ENCODE peak calls at places on chromosomes 7 and 10, in six cellular contexts. T, P, V, O, L and N are unnamed samples.

GRCh38 chr7:140035400-140036223 is 27.1 kb downstream of the PARP12 start:
- DNase-seq in T (no peak), P (no peak), V (no peak), O (no peak), L (no peak), N (no peak)

GRCh38 chr7:47045592-47045991 is 536.3 kb downstream of the TNS3 start:
- DNase-seq in T (no peak), P (no peak), V (no peak), O (no peak), L (no peak), N (no peak)

GRCh38 chr10:81981724-81982123 is 106.7 kb downstream of the NRG3 start:
- DNase-seq in T (no peak), P (no peak), V (no peak), O (no peak), L (no peak), N (no peak)

GRCh38 chr7:157521061-157521731 is 184.4 kb downstream of the DNAJB6 start:
- DNase-seq in T (no peak), P (no peak), V (no peak), O (no peak), L (no peak), N (no peak)

GRCh38 chr10:43931308-43931930 is 282.7 kb upstream of the ZNF32 start:
- DNase-seq in T (no peak), P (no peak), V (no peak), O (no peak), L (no peak), N (no peak)

GRCh38 chr7:108004220-108005142 is 1.5 kb upstream of the LAMB1 start:
- DNase-seq in T (no peak), P (no peak), V (no peak), O (peak; percentile 88), L (no peak), N (no peak)

GRCh38 chr7:149459540-149460433 is 1.1 kb downstream of the ZNF777 start:
- DNase-seq in T (peak; percentile 74), P (no peak), V (no peak), O (no peak), L (peak; percentile 89), N (peak; percentile 57)

GRCh38 chr7:79236352-79237028 is 217.0 kb downstream of the MAGI2 start:
- DNase-seq in T (no peak), P (no peak), V (no peak), O (no peak), L (no peak), N (no peak)

GRCh38 chr10:101986277-101986971 is 69.5 kb downstream of the ARMH3 start:
- DNase-seq in T (no peak), P (no peak), V (no peak), O (no peak), L (no peak), N (no peak)

GRCh38 chr10:77080361-77081027 is 557.1 kb downstream of the KCNMA1 start:
- DNase-seq in T (no peak), P (no peak), V (no peak), O (no peak), L (no peak), N (no peak)

GRCh38 chr7:106793015-106793651 is 71.9 kb upstream of the PIK3CG start:
- DNase-seq in T (no peak), P (no peak), V (no peak), O (peak; percentile 7), L (peak; percentile 59), N (no peak)

GRCh38 chr10:121526801-121527221 is 71.4 kb downstream of the FGFR2 start:
- DNase-seq in T (no peak), P (no peak), V (no peak), O (no peak), L (no peak), N (no peak)

GRCh38 chr10:97548828-97549455 is 23.6 kb upstream of the ANKRD2 start:
- DNase-seq in T (no peak), P (no peak), V (no peak), O (no peak), L (no peak), N (no peak)

GRCh38 chr10:6052247-6053221 is 9.6 kb downstream of the IL2RA start:
- DNase-seq in T (no peak), P (peak; percentile 73), V (no peak), O (no peak), L (no peak), N (no peak)

GRCh38 chr7:65238785-65239184 is 134.9 kb upstream of the ZNF92 start:
- DNase-seq in T (no peak), P (no peak), V (no peak), O (no peak), L (no peak), N (no peak)

GRCh38 chr7:65239324-65239706 is 134.3 kb upstream of the ZNF92 start:
- DNase-seq in T (no peak), P (no peak), V (no peak), O (no peak), L (no peak), N (no peak)

GRCh38 chr7:65235586-65235985 is 138.1 kb upstream of the ZNF92 start:
- DNase-seq in T (no peak), P (no peak), V (no peak), O (peak; percentile 21), L (no peak), N (no peak)

DNA sequence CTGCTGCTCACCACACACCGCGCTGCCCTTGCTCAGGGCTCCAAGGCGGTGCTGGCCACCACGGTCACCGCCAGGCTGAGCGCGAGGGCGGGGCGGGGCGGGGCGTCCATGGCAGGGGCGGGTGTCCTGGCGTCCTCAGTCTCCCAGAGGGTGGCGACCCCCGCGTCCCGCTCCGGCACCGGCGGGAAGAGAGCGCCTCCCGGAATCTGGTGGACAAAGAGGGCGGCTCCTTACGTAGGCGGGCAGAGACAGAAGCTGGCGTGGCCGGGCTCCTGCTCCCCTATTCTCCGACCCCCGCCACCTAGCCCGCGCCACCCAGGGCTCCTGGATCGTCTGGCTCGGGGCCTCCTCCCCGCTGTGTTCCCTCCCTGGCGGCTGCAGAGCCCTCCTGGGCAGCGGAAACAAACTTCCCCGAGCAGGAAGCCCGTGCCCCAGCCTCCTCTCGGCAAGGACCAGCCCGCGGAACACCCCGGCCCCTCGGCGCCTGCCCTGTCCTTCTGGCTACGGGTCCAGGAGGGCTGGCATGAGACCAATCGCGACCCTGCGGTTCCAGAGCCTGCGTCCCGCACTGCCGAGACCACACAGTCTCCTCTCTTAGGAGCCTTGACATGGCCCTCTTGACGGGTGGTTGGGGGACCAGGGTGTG is 133.8 kb upstream of the ZNF92 start:
- DNase-seq in T (no peak), P (no peak), V (peak; percentile 36), O (peak; percentile 15), L (no peak), N (no peak)
- TF ChIP-seq POLR2A in T (no peak), P (no peak), V (no peak), O (no peak), L (no peak), N (no peak)

DNA sequence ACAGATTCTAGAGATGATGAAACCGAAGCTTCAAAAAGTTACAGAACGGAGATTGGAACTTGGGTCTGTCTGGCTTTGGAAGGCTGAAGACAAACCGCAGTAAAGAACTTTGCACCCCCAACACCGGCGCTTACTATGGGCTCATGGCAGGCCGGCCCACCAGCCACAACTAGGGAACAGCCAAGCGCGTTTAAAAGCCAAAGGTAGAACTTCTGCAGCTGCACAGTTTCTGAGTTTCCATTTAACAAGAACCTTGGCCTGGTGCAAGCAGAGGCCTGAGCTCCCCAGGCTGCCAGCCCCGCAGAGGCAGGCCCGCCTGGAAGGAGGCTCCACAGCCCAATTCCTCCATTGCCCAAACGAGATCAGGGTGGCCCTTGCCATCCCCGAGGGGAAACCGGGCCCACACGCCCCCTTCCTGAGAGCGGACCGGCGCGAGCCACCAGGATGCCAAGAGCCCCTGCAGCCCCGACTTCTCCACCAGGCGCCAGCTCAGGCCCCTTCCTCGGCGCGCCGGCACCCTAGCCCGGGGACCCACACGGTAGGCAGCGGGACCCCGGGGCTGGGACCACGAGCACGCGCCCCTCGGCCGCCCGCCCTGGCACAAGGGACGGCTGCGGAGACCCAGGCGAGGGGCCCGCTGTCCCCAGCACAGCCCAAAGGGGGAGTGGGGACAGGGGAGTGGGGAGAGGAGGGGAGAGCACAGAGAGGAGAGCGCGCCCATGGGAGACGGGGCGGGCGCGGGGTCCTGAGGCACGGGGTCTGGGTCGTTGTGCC is 566 bp downstream of the MAD1L1 start:
- DNase-seq in T (no peak), P (no peak), V (no peak), O (peak; percentile 47), L (no peak), N (peak; percentile 64)
- TF ChIP-seq TAF1 in T (no peak), P (peak; percentile 16), V (no peak), O (no peak), L (no peak), N (no peak)

GRCh38 chr10:128210215-128211063 is 84.2 kb upstream of the MKI67 start:
- DNase-seq in T (peak; percentile 67), P (no peak), V (no peak), O (peak; percentile 34), L (peak; percentile 81), N (peak; percentile 61)
- TF ChIP-seq POLR2A in T (no peak), P (no peak), V (no peak), O (no peak), L (no peak), N (no peak)

DNA sequence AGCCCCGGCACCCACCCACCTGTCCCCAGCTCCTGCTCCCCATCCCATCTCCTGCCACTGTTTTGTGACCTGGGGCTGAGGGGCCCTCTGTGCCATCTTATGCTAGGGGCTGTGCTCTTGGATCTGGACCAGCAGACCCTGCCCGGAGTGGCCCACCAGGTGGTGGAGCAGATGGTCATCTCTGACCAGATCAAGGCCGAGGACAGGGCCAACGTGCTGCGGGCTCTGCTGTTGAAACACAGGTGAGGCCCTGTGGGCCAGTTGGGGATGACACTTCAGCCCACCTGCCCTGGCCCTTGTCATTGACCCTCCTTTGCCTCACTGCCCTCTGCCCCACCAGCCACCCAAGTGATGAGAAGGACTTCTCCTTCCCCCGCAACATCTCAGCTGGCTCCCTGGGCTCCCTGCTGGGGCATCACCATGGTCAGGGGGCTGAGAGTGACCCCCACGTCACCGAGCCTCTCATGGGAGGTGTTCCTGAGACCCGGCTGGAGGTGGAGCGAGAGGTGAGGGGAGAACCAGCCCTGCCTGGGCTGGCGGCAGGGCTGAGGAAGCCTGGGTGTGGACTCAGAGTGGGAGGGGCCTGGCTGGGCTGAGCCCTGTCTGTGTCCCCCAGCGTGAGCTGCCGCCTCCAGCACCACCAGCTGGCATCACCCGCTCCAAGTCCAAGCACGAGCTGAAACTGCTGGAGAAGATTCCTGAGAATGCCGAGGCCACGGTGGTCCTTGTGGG is 10.6 kb downstream of the FASTK start:
- DNase-seq in T (no peak), P (no peak), V (no peak), O (no peak), L (no peak), N (no peak)
- TF ChIP-seq TAF1 in T (no peak), P (no peak), V (no peak), O (no peak), L (no peak), N (no peak)